ENCODE peak calls at places on chromosomes 13 and 19, in nine cellular contexts. A, E, O, D, P, H, W, K and I are unnamed samples.
A peak's percentile ranks its signal among the peaks of the same experiment; 100 is the strongest.

GRCh38 chr19:2385053-2385721 is 25.1 kb downstream of the TMPRSS9 start:
- DNase-seq in A (peak; percentile 98), E (no peak), O (peak; percentile 58), D (peak; percentile 31), P (peak; percentile 14), H (no peak), W (no peak), K (no peak), I (peak; percentile 94)

GRCh38 chr19:19775891-19776205 is 42.9 kb upstream of the ZNF14 start:
- DNase-seq in A (no peak), E (no peak), O (no peak), D (no peak), P (no peak), H (no peak), W (no peak), K (no peak), I (no peak)

GRCh38 chr19:23991170-23991569 is 76.5 kb downstream of the ZNF726 start:
- DNase-seq in A (no peak), E (no peak), O (no peak), D (peak; percentile 86), P (no peak), H (no peak), W (no peak), K (no peak), I (no peak)

GRCh38 chr19:51422053-51422448 is 4.6 kb upstream of the SIGLEC10 start:
- DNase-seq in A (peak; percentile 96), E (peak; percentile 41), O (peak; percentile 80), D (no peak), P (peak; percentile 100), H (peak; percentile 86), W (peak; percentile 90), K (peak; percentile 80), I (peak; percentile 91)

GRCh38 chr19:32047788-32048187 is 297.6 kb upstream of the ZNF507 start:
- DNase-seq in A (no peak), E (no peak), O (no peak), D (no peak), P (no peak), H (no peak), W (no peak), K (no peak), I (no peak)

GRCh38 chr19:17555929-17556813 is 722 bp downstream of the COLGALT1 start:
- DNase-seq in A (peak; percentile 69), E (peak; percentile 44), O (peak; percentile 81), D (no peak), P (peak; percentile 45), H (no peak), W (peak; percentile 80), K (peak; percentile 22), I (peak; percentile 65)

GRCh38 chr19:46601318-46602224 is at the start of gene CALM3:
- DNase-seq in A (peak; percentile 40), E (no peak), O (no peak), D (no peak), P (no peak), H (no peak), W (no peak), K (no peak), I (peak; percentile 59)

GRCh38 chr19:37127999-37128820 is 44.3 kb downstream of the ZNF585A start:
- DNase-seq in A (no peak), E (no peak), O (no peak), D (no peak), P (no peak), H (no peak), W (no peak), K (no peak), I (no peak)

GRCh38 chr19:3604227-3604986 is 2.3 kb downstream of the TBXA2R start:
- DNase-seq in A (no peak), E (no peak), O (no peak), D (no peak), P (no peak), H (no peak), W (no peak), K (no peak), I (no peak)

GRCh38 chr13:88188986-88189385 is 517.8 kb downstream of the SLITRK5 start:
- DNase-seq in A (no peak), E (no peak), O (no peak), D (no peak), P (no peak), H (no peak), W (no peak), K (no peak), I (no peak)

GRCh38 chr19:5147971-5148793 is 179.3 kb downstream of the KDM4B start:
- DNase-seq in A (no peak), E (peak; percentile 17), O (no peak), D (no peak), P (no peak), H (no peak), W (peak; percentile 26), K (no peak), I (no peak)

GRCh38 chr19:47389150-47389556 is 30.2 kb downstream of the MEIS3 start:
- DNase-seq in A (no peak), E (no peak), O (peak; percentile 20), D (no peak), P (no peak), H (no peak), W (no peak), K (no peak), I (no peak)

GRCh38 chr19:3969435-3970312 is 1.2 kb downstream of the DAPK3 start:
- DNase-seq in A (no peak), E (no peak), O (peak; percentile 79), D (no peak), P (peak; percentile 51), H (no peak), W (no peak), K (no peak), I (no peak)

GRCh38 chr19:23436318-23436717 is 41.0 kb upstream of the ZNF91 start:
- DNase-seq in A (no peak), E (no peak), O (no peak), D (no peak), P (no peak), H (no peak), W (no peak), K (no peak), I (no peak)

GRCh38 chr19:31390721-31391120 is 41.5 kb upstream of the TSHZ3 start:
- DNase-seq in A (no peak), E (no peak), O (no peak), D (no peak), P (no peak), H (no peak), W (no peak), K (no peak), I (no peak)